ENCODE peak calls at places on chromosome X, in five cellular contexts. I is CD4-positive, alpha-beta T cell; X is GM13977; A is Panc1; Q is adrenal gland. D is an unnamed sample.

GRCh38 chrX:9770319-9770718 is 4.7 kb upstream of the GPR143 start:
- DNase-seq in I (no peak), X (no peak), A (no peak), Q (no peak), D (no peak)

GRCh38 chrX:137031517-137032377 is 2.0 kb downstream of the GPR101 start:
- DNase-seq in I (no peak), X (peak; percentile 72), A (no peak), Q (no peak), D (no peak)

GRCh38 chrX:45894864-45895645 is 650.2 kb downstream of the ZNF674 start:
- DNase-seq in I (no peak), X (no peak), A (no peak), Q (no peak), D (no peak)

GRCh38 chrX:104254442-104255115 is at the start of gene ESX1:
- DNase-seq in I (no peak), X (no peak), A (no peak), Q (no peak), D (no peak)

GRCh38 chrX:129577877-129578276 is 37.8 kb downstream of the OCRL start:
- DNase-seq in I (no peak), X (no peak), A (no peak), Q (no peak), D (no peak)

GRCh38 chrX:22095306-22095705 is 63.2 kb downstream of the PHEX start:
- DNase-seq in I (no peak), X (no peak), A (no peak), Q (no peak), D (no peak)

GRCh38 chrX:49171752-49172279 is at the start of gene PLP2:
- DNase-seq in I (peak; percentile 36), X (peak; percentile 62), A (no peak), Q (no peak), D (no peak)

GRCh38 chrX:13091111-13091765 is 46.8 kb upstream of the FAM9C start:
- DNase-seq in I (no peak), X (no peak), A (no peak), Q (no peak), D (no peak)

GRCh38 chrX:49878834-49879655 is at the start of gene USP27X:
- DNase-seq in I (peak; percentile 63), X (peak; percentile 83), A (peak; percentile 48), Q (peak; percentile 88), D (peak; percentile 55)

GRCh38 chrX:52576946-52577345 is 60.1 kb upstream of the XAGE1B start:
- DNase-seq in I (no peak), X (no peak), A (no peak), Q (no peak), D (no peak)

GRCh38 chrX:3527811-3528210 is 181.4 kb upstream of the MXRA5 start:
- DNase-seq in I (no peak), X (no peak), A (no peak), Q (no peak), D (no peak)

GRCh38 chrX:46770006-46770816 is 11.3 kb upstream of the SLC9A7 start:
- DNase-seq in I (no peak), X (no peak), A (no peak), Q (no peak), D (no peak)

GRCh38 chrX:130165181-130165702 is 399 bp downstream of the AIFM1 start:
- DNase-seq in I (no peak), X (no peak), A (no peak), Q (peak; percentile 71), D (no peak)

GRCh38 chrX:115957862-115958490 is 212.6 kb upstream of the AGTR2 start:
- DNase-seq in I (no peak), X (no peak), A (no peak), Q (no peak), D (no peak)

GRCh38 chrX:17291141-17291900 is 83.7 kb upstream of the NHS start:
- DNase-seq in I (no peak), X (no peak), A (no peak), Q (peak; percentile 76), D (no peak)

GRCh38 chrX:115067812-115068211 is 50.4 kb upstream of the IL13RA2 start:
- DNase-seq in I (no peak), X (no peak), A (no peak), Q (no peak), D (no peak)

GRCh38 chrX:123698979-123699378 is 33.9 kb downstream of the THOC2 start:
- DNase-seq in I (no peak), X (no peak), A (no peak), Q (no peak), D (no peak)

GRCh38 chrX:1316527-1316926 is 20.1 kb upstream of the IL3RA start:
- DNase-seq in I (no peak), X (no peak), A (no peak), Q (peak; percentile 80), D (no peak)

GRCh38 chrX:136214551-136214950 is 36.6 kb downstream of the MAP7D3 start:
- DNase-seq in I (no peak), X (no peak), A (no peak), Q (peak; percentile 65), D (no peak)

GRCh38 chrX:38807873-38808272 is 6.6 kb downstream of the MID1IP1 start:
- DNase-seq in I (no peak), X (no peak), A (no peak), Q (no peak), D (no peak)

GRCh38 chrX:97070346-97070745 is 186.6 kb downstream of the RPA4 start:
- DNase-seq in I (no peak), X (no peak), A (no peak), Q (no peak), D (no peak)

GRCh38 chrX:10769696-10770619 is 149.6 kb upstream of the MID1 start:
- DNase-seq in I (no peak), X (no peak), A (no peak), Q (peak; percentile 55), D (no peak)

DNA sequence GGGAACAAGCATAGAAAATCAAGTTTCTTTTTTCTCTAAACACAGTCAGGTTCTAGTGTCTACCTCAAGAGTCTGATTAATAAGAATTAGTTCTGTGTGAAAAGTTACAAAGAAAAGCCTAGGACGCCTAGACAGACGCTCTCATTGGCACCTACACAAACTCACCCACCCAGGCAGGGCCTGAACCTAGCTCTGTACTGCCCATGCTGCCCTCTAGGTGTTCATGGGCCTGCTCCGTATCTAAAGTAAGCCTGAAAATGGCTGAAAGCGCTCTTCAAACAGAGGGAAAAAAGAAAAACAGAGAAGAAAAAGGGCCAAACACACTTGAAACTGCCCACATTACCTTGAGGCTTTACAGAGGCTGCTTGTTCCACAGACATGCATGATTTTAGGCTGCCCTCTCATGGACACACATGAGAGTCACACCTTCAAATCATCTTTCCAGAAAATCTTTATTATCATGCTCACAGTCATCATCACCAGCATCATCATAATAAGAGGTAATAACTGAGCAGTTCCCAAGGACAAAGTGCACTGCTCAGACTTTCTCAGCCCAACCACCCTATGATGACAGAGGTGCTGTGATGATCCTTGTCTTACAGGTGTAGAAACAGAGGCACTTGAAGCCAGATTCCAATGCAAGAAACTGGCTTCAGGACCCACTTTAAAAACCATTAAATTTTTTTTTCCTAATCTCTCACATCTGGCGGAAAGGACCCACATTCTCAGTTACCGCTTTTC is 49.6 kb downstream of the MAP7D2 start:
- DNase-seq in I (no peak), X (peak; percentile 64), A (peak; percentile 30), Q (peak; percentile 49), D (no peak)
- TF ChIP-seq CTCF in I (no peak), X (peak; percentile 63), A (peak; percentile 72), Q (peak; percentile 30), D (peak; percentile 66)

DNA sequence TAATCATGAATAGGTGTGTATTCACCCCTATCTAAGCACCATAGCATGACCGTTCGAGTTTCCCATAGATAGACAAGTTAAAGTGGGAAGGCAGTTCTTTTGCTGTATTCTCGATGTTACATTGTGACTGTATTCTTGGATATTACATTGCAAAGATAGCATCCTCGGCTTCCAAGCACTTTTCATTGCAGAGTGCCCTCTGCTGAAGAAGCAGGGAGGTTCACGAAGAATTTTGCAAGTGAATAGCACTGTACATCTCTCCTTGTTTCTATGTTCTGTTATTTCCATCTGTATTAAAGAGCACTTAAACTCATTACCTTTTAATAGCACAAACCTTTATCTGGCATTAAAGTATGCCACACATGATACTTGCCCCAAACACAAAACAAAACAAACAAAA is 426.7 kb upstream of the ARX start:
- DNase-seq in I (no peak), X (no peak), A (no peak), Q (no peak), D (no peak)
- TF ChIP-seq CTCF in I (no peak), X (no peak), A (peak; percentile 13), Q (no peak), D (peak; percentile 37)

GRCh38 chrX:131741103-131741581 is 197.3 kb downstream of the OR13H1 start:
- DNase-seq in I (peak; percentile 78), X (no peak), A (no peak), Q (no peak), D (no peak)
- TF ChIP-seq CTCF in I (no peak), X (peak; percentile 51), A (no peak), Q (peak; percentile 56), D (no peak)

DNA sequence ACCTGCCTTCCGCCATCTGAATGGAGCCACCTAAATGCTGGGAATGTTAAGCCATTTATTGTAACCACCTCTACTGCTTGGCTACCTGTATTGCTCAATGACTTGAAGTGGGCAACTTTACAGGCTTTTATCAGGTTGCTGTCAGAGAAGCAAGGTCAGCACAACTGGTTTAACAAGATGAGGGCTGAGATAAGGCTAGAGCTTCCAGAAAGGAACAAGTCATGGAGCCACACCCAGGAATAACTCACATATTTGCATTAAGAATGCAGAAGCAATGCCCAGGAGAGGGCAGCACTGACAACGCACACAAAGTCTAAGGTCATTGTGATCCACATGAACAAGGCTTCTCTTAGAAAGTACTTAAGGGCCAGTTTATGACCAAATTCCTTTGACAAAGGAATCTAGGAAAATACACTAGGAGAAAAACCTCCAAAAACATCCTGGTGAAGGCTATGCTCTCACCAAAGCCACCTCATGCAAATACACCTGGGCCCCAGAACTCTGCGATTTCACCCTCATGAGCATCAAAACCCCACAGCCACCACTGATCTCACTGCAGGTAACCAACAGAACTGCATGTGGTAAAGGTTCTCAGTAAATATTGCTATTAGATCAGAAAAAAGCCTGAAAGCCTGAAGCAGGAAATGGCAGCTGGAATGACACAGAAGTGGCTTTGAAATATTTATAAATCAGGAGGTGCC is 15.0 kb upstream of the STS start:
- DNase-seq in I (no peak), X (no peak), A (no peak), Q (peak; percentile 58), D (peak; percentile 17)
- TF ChIP-seq CTCF in I (peak; percentile 22), X (peak; percentile 71), A (peak; percentile 58), Q (peak; percentile 44), D (peak; percentile 67)

DNA sequence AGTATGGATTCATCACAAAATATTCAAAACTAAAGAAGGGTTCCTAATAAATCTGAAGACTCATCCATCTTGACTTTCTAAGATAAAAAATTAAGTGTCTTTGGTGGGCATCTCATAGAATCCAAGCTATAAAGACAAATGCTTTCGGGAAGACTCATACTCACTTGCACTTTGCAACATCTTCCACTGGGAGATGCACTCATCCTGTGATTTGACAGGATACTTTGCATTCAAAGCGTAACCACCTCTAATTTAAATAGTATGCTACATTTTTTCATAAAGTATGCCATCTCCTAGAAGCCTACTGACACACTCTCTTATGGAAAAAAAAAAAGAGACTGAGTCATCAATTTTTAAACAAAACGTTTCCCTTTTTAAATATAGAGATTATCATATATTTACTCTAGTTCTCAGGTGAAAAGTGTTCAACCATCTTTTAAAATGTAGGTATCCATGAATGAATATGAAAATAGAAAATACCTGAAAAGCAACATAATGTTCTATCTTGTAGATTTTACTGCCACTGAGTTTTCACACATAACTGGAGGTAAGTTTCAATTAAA is 119.6 kb downstream of the KLHL13 start:
- DNase-seq in I (no peak), X (peak; percentile 8), A (no peak), Q (no peak), D (no peak)
- TF ChIP-seq CTCF in I (no peak), X (peak; percentile 50), A (peak; percentile 58), Q (peak; percentile 48), D (no peak)